ENCODE peak calls at places on chromosomes 4 and X, in nine cellular contexts. N is GM03348; U is activated naive CD4-positive, alpha-beta T cell treated with anti-CD3 and anti-CD28 coated beads, Interleukin-2, amount 10 ng/mL, durations not matched to agents 7 days and 5 days; B is colonic mucosa; M is H9; A is effector CD4-positive, alpha-beta T cell; P is brain microvascular endothelial cell; O is C1 segment of cervical spinal cord; S is heart left ventricle. H is an unnamed sample.

GRCh38 chr4:80026080-80026479 is 46.9 kb downstream of the ANTXR2 start:
- DNase-seq in U (no peak), O (no peak), S (no peak), P (peak), M (no peak), A (no peak), N (no peak), B (no peak), H (no peak)

GRCh38 chr4:56843421-56843899 is 22.0 kb upstream of the SPINK2 start:
- DNase-seq in A (no peak), B (no peak), N (no peak), P (no peak), O (no peak), M (peak), S (no peak), U (no peak), H (no peak)

GRCh38 chr4:74932832-74933561 is at the start of gene PARM1:
- DNase-seq in O (peak), U (peak), M (peak), N (peak), S (peak), P (peak), B (peak), A (no peak), H (peak)

GRCh38 chr4:125369098-125369497 is 54.3 kb downstream of the FAT4 start:
- DNase-seq in P (peak), O (no peak), U (no peak), B (no peak), S (no peak), A (no peak), M (no peak), N (no peak), H (no peak)

GRCh38 chrX:37912286-37912685 is 64.9 kb upstream of the DYNLT3 start:
- DNase-seq in M (no peak), P (peak), A (no peak), N (peak), S (no peak), O (no peak), B (no peak), U (no peak), H (no peak)

GRCh38 chr4:174172274-174172673 is 111.2 kb downstream of the FBXO8 start:
- DNase-seq in B (no peak), N (no peak), O (no peak), S (no peak), U (no peak), M (no peak), A (no peak), P (no peak), H (no peak)

GRCh38 chr4:3299538-3300197 is 6.8 kb downstream of the RGS12 start:
- DNase-seq in M (peak), A (no peak), B (no peak), U (no peak), O (no peak), N (no peak), S (peak), P (no peak), H (no peak)

GRCh38 chr4:122662701-122663100 is 41.8 kb upstream of the IL21 start:
- DNase-seq in A (no peak), O (no peak), P (no peak), U (no peak), B (no peak), S (no peak), N (no peak), M (peak), H (no peak)

GRCh38 chrX:331145-331771 is 12.7 kb upstream of the GTPBP6 start:
- DNase-seq in U (no peak), P (peak), N (peak), M (no peak), A (no peak), S (peak), O (no peak), B (no peak), H (peak)

GRCh38 chr4:105712766-105713165 is 4.2 kb downstream of the GSTCD start:
- DNase-seq in N (no peak), S (no peak), P (no peak), B (no peak), M (no peak), A (no peak), U (no peak), O (no peak), H (no peak)

GRCh38 chr4:151199496-151200190 is 77.3 kb upstream of the PRSS48 start:
- DNase-seq in A (no peak), U (no peak), N (no peak), M (no peak), S (no peak), O (peak), P (no peak), B (no peak), H (no peak)

GRCh38 chr4:154033921-154034320 is 245.0 kb upstream of the SFRP2 start:
- DNase-seq in M (no peak), A (no peak), O (no peak), U (no peak), N (no peak), P (no peak), S (no peak), B (no peak), H (no peak)

GRCh38 chrX:46326161-46326560 is 219.1 kb downstream of the ZNF674 start:
- DNase-seq in M (no peak), S (no peak), O (no peak), B (no peak), N (no peak), P (peak), A (no peak), U (no peak), H (no peak)

GRCh38 chrX:147498796-147499195 is 412.9 kb upstream of the FMR1 start:
- DNase-seq in N (no peak), A (no peak), M (no peak), O (no peak), P (no peak), B (no peak), U (no peak), S (no peak), H (no peak)

GRCh38 chr4:84750260-84750955 is 167.5 kb downstream of the CDS1 start:
- DNase-seq in S (no peak), U (no peak), N (peak), O (no peak), P (peak), M (no peak), B (no peak), A (no peak), H (no peak)

GRCh38 chr4:65383589-65384305 is 286.5 kb downstream of the EPHA5 start:
- DNase-seq in S (no peak), A (no peak), B (no peak), P (peak), U (no peak), N (no peak), M (no peak), O (no peak), H (no peak)

GRCh38 chr4:122672091-122672490 is 51.2 kb upstream of the IL21 start:
- DNase-seq in O (no peak), N (no peak), A (no peak), P (no peak), M (no peak), B (no peak), S (no peak), U (no peak), H (no peak)

GRCh38 chrX:81489987-81490386 is 288.1 kb downstream of the SH3BGRL start:
- DNase-seq in B (no peak), S (no peak), M (no peak), U (no peak), P (no peak), O (no peak), N (no peak), A (no peak), H (no peak)

GRCh38 chr4:14990484-14990883 is 11.8 kb upstream of the CPEB2 start:
- DNase-seq in M (no peak), P (no peak), N (no peak), S (no peak), A (no peak), B (no peak), U (no peak), O (no peak), H (no peak)

GRCh38 chr4:62871057-62871456 is 1538.2 kb downstream of the TECRL start:
- DNase-seq in P (no peak), S (no peak), B (no peak), O (no peak), N (no peak), M (no peak), A (no peak), U (no peak), H (no peak)

GRCh38 chr4:125104616-125105015 is 210.1 kb upstream of the FAT4 start:
- DNase-seq in N (no peak), U (no peak), P (no peak), O (no peak), A (no peak), S (no peak), M (no peak), B (no peak), H (no peak)

GRCh38 chr4:189279188-189279587 is 661.5 kb upstream of the FRG1 start:
- DNase-seq in U (no peak), P (no peak), S (no peak), A (no peak), O (no peak), M (no peak), B (no peak), N (no peak), H (no peak)

GRCh38 chr4:40733752-40734151 is 16.0 kb upstream of the NSUN7 start:
- DNase-seq in M (no peak), P (no peak), B (no peak), N (no peak), A (no peak), U (no peak), S (no peak), O (no peak), H (no peak)

GRCh38 chr4:184096561-184097239 is 121.0 kb downstream of the ENPP6 start:
- DNase-seq in P (no peak), A (no peak), S (no peak), M (no peak), B (no peak), O (no peak), N (peak), U (no peak), H (no peak)

GRCh38 chrX:44898411-44899221 is 25.6 kb downstream of the KDM6A start:
- DNase-seq in N (no peak), B (no peak), U (peak), P (no peak), A (no peak), M (no peak), S (no peak), O (no peak), H (no peak)

GRCh38 chr4:125420499-125420898 is 105.7 kb downstream of the FAT4 start:
- DNase-seq in N (no peak), B (no peak), S (no peak), O (no peak), P (no peak), U (no peak), M (no peak), A (no peak), H (no peak)

GRCh38 chr4:48706741-48707140 is 73.3 kb downstream of the FRYL start:
- DNase-seq in N (no peak), U (no peak), P (no peak), A (no peak), O (no peak), M (no peak), B (no peak), S (no peak), H (no peak)

GRCh38 chr4:23290656-23291055 is 597.9 kb downstream of the GBA3 start:
- DNase-seq in U (no peak), A (no peak), P (no peak), N (no peak), M (no peak), S (no peak), O (no peak), B (no peak), H (no peak)

GRCh38 chrX:68634649-68635227 is 12.7 kb upstream of the STARD8 start:
- DNase-seq in A (no peak), S (no peak), O (no peak), N (no peak), U (no peak), P (no peak), M (no peak), B (no peak), H (no peak)

GRCh38 chrX:70346671-70347070 is 56.8 kb downstream of the KIF4A start:
- DNase-seq in B (no peak), S (no peak), M (no peak), A (no peak), P (no peak), O (no peak), N (no peak), U (no peak), H (no peak)

GRCh38 chr4:128385683-128386304 is 98.2 kb upstream of the PGRMC2 start:
- DNase-seq in U (no peak), N (peak), O (no peak), B (no peak), P (peak), S (no peak), M (no peak), A (no peak), H (no peak)

GRCh38 chr4:6893449-6894085 is 16.1 kb upstream of the TBC1D14 start:
- DNase-seq in U (no peak), N (no peak), P (peak), O (no peak), M (no peak), B (peak), A (no peak), S (no peak), H (peak)

GRCh38 chrX:68287419-68287818 is 145.9 kb downstream of the OPHN1 start:
- DNase-seq in P (no peak), O (no peak), B (no peak), A (no peak), S (no peak), N (no peak), M (no peak), U (no peak), H (no peak)

H was measured in sigmoid colon.